ENCODE peak calls at places on chromosomes 3 and 15, in ten cellular contexts. D is SK-MEL-5; E is T-cell; Q is cardiac septum; G is lung; F is stimulated activated CD4-positive, alpha-beta T cell treated with anti-CD3 and anti-CD28 coated beads, Interleukin-1b, Interleukin-23, amount 100 ng/mL, for 48 hours; I is WERI-Rb-1; P is B cell; K is mammary epithelial cell; Z is Calu3. A is an unnamed sample.

GRCh38 chr3:25037049-25037547 is 391.0 kb upstream of the RARB start:
- DNase-seq in E (no peak), I (no peak), P (no peak), D (no peak), K (no peak), G (no peak), F (no peak), Q (no peak), Z (no peak), A (no peak)

GRCh38 chr15:74373056-74373650 is 5.7 kb upstream of the CYP11A1 start:
- DNase-seq in Z (no peak), D (no peak), K (no peak), F (no peak), E (no peak), Q (no peak), G (no peak), I (no peak), P (no peak), A (no peak)

GRCh38 chr3:56976666-56977560 is 83.6 kb upstream of the SPATA12 start:
- DNase-seq in F (no peak), Q (peak), Z (no peak), P (no peak), D (no peak), G (no peak), E (no peak), I (no peak), K (no peak), A (no peak)

GRCh38 chr3:47416041-47416440 is 35.2 kb downstream of the PTPN23 start:
- DNase-seq in P (no peak), D (no peak), G (no peak), E (no peak), Q (no peak), F (no peak), K (no peak), Z (no peak), I (peak), A (no peak)

GRCh38 chr15:82414536-82415191 is 15.0 kb upstream of the GOLGA6L9 start:
- DNase-seq in P (no peak), F (no peak), Q (no peak), E (no peak), K (no peak), D (no peak), G (no peak), Z (no peak), I (no peak), A (no peak)

GRCh38 chr3:171770689-171771620 is 39.3 kb downstream of the PLD1 start:
- DNase-seq in G (peak), E (no peak), K (peak), Q (no peak), I (peak), D (peak), F (no peak), Z (peak), P (no peak), A (no peak)

GRCh38 chr3:48088056-48088748 is 72.0 kb upstream of the MAP4 start:
- DNase-seq in Q (no peak), K (no peak), I (peak), Z (peak), P (no peak), E (no peak), F (no peak), G (no peak), D (peak), A (no peak)

GRCh38 chr3:25507811-25508210 is 79.7 kb downstream of the RARB start:
- DNase-seq in E (no peak), Q (no peak), D (peak), Z (no peak), F (no peak), I (no peak), P (no peak), G (no peak), K (no peak), A (no peak)

GRCh38 chr15:28098766-28099554 is at the start of gene OCA2:
- DNase-seq in Z (no peak), D (peak), F (peak), I (peak), Q (peak), G (peak), K (no peak), P (no peak), E (peak), A (peak)

GRCh38 chr3:126971891-126972351 is 11.0 kb upstream of the PLXNA1 start:
- DNase-seq in D (peak), K (no peak), Q (peak), F (no peak), Z (no peak), I (no peak), P (no peak), G (peak), E (no peak), A (no peak)

GRCh38 chr3:100635273-100635701 is 25.9 kb downstream of the ADGRG7 start:
- DNase-seq in I (no peak), P (no peak), E (no peak), D (no peak), Z (peak), Q (no peak), F (no peak), K (no peak), G (no peak), A (no peak)

A was measured in activated CD8-positive, alpha-beta T cell treated with anti-CD3 and anti-CD28 coated beads for 36 hours.